ENCODE peak calls at places on chromosomes 5 and 9, in six cellular contexts. N is IMR-90, U is mesenchymal stem cell, J is H1, R is trophoblast cell, L is neuronal stem cell. D is an unnamed sample.

GRCh38 chr5:103942587-103943186 is 380.1 kb upstream of the NUDT12 start:
- DNase-seq in N (no peak), R (no peak), J (no peak), L (no peak), U (no peak), D (no peak)

GRCh38 chr5:30596495-30597064 is 596.9 kb upstream of the CDH6 start:
- DNase-seq in L (no peak), J (no peak), U (no peak), R (no peak), N (no peak), D (peak)

GRCh38 chr9:3980771-3981170 is 319.1 kb downstream of the GLIS3 start:
- DNase-seq in J (no peak), N (peak), R (no peak), U (peak), L (peak), D (no peak)

GRCh38 chr5:172311026-172311425 is 27.5 kb upstream of the UBTD2 start:
- DNase-seq in L (no peak), R (no peak), N (no peak), J (no peak), U (no peak), D (no peak)

GRCh38 chr9:109117856-109118801 is 1.6 kb downstream of the TMEM245 start:
- DNase-seq in J (no peak), U (peak), N (peak), R (peak), L (no peak), D (no peak)

GRCh38 chr9:36029765-36030528 is 6.8 kb upstream of the RECK start:
- DNase-seq in R (peak), J (no peak), U (peak), N (peak), L (no peak), D (no peak)

GRCh38 chr9:124291801-124292396 is 34.1 kb downstream of the NEK6 start:
- DNase-seq in J (no peak), L (no peak), U (peak), R (no peak), N (no peak), D (no peak)

GRCh38 chr5:34900660-34901059 is 14.6 kb downstream of the RAD1 start:
- DNase-seq in R (no peak), L (no peak), U (no peak), N (no peak), J (no peak), D (no peak)

GRCh38 chr9:87336914-87337333 is 160.7 kb upstream of the DAPK1 start:
- DNase-seq in N (peak), U (peak), J (no peak), R (peak), L (peak), D (peak)

GRCh38 chr5:132365213-132365612 is 4.3 kb upstream of the SLC22A5 start:
- DNase-seq in J (no peak), N (peak), R (peak), L (no peak), U (peak), D (peak)

GRCh38 chr5:145062280-145062679 is 772.9 kb downstream of the PRELID2 start:
- DNase-seq in J (no peak), R (peak), U (peak), N (peak), L (no peak), D (no peak)

GRCh38 chr5:93891491-93892480 is 150.4 kb upstream of the POU5F2 start:
- DNase-seq in N (no peak), J (no peak), U (no peak), R (no peak), L (peak), D (no peak)

GRCh38 chr5:176985516-176985915 is 21.1 kb downstream of the UIMC1 start:
- DNase-seq in R (no peak), L (no peak), U (no peak), N (no peak), J (no peak), D (no peak)

GRCh38 chr9:131358438-131359029 is 35.4 kb upstream of the PRRC2B start:
- DNase-seq in J (no peak), R (no peak), N (no peak), U (no peak), L (no peak), D (no peak)

GRCh38 chr9:132998861-132999635 is 20.6 kb downstream of the GFI1B start:
- DNase-seq in N (no peak), U (no peak), R (no peak), J (no peak), L (no peak), D (no peak)

GRCh38 chr5:143177263-143177994 is 226.1 kb downstream of the NR3C1 start:
- DNase-seq in N (peak), L (no peak), J (no peak), U (no peak), R (no peak), D (no peak)

GRCh38 chr9:113425072-113425471 is 14.5 kb downstream of the C9orf43 start:
- DNase-seq in N (no peak), L (no peak), J (no peak), R (no peak), U (no peak), D (peak)

GRCh38 chr9:137240321-137240840 is 706 bp upstream of the TUBB4B start:
- DNase-seq in U (peak), R (peak), L (no peak), J (no peak), N (peak), D (no peak)

GRCh38 chr5:54738118-54738972 is 220.8 kb downstream of the SNX18 start:
- DNase-seq in R (no peak), J (no peak), L (no peak), N (peak), U (peak), D (no peak)

GRCh38 chr5:170619869-170620268 is 116.0 kb downstream of the KCNIP1 start:
- DNase-seq in R (no peak), U (no peak), N (no peak), L (no peak), J (no peak), D (no peak)

GRCh38 chr5:159051431-159052281 is 48.1 kb downstream of the EBF1 start:
- DNase-seq in N (no peak), J (peak), R (no peak), U (peak), L (no peak), D (peak)

GRCh38 chr5:95241635-95242034 is 43.3 kb downstream of the MCTP1 start:
- DNase-seq in N (no peak), U (no peak), J (no peak), R (no peak), L (no peak), D (no peak)

GRCh38 chr9:38284768-38285080 is 107.8 kb upstream of the ALDH1B1 start:
- DNase-seq in L (peak), R (no peak), J (peak), U (no peak), N (no peak), D (no peak)

GRCh38 chr9:77020438-77021264 is 1.2 kb downstream of the FOXB2 start:
- DNase-seq in L (peak), N (no peak), R (no peak), U (no peak), J (peak), D (peak)

GRCh38 chr5:29148581-29148980 is 2044.9 kb upstream of the CDH6 start:
- DNase-seq in J (no peak), U (no peak), N (no peak), L (no peak), R (no peak), D (peak)

GRCh38 chr5:115532517-115532916 is 12.1 kb downstream of the FEM1C start:
- DNase-seq in L (no peak), R (peak), N (peak), U (peak), J (no peak), D (no peak)

GRCh38 chr5:62307364-62307689 is 1.3 kb downstream of the KIF2A start:
- DNase-seq in U (no peak), R (no peak), L (no peak), N (no peak), J (no peak), D (no peak)

GRCh38 chr5:62305715-62306493 is at the start of gene KIF2A:
- DNase-seq in L (peak), J (peak), R (peak), N (peak), U (peak), D (peak)

GRCh38 chr5:62305358-62305714 is 670 bp upstream of the KIF2A start:
- DNase-seq in J (no peak), L (no peak), U (no peak), R (peak), N (no peak), D (no peak)

GRCh38 chr5:62308439-62308838 is 2.4 kb downstream of the KIF2A start:
- DNase-seq in N (no peak), U (no peak), R (no peak), J (no peak), L (no peak), D (no peak)

GRCh38 chr5:62306494-62307363 is 723 bp downstream of the KIF2A start:
- DNase-seq in R (peak), N (peak), J (no peak), L (no peak), U (peak), D (peak)
- H3K18ac ChIP-seq in R (peak), N (no peak), J (peak), L (peak), U (peak), D (peak)

GRCh38 chr5:72295539-72295938 is 24.5 kb downstream of the MRPS27 start:
- DNase-seq in N (no peak), U (no peak), L (no peak), R (no peak), J (no peak), D (no peak)

GRCh38 chr5:72291601-72292000 is 28.4 kb downstream of the MRPS27 start:
- DNase-seq in R (no peak), L (no peak), U (no peak), J (no peak), N (no peak), D (no peak)

GRCh38 chr5:72292411-72292810 is 27.6 kb downstream of the MRPS27 start:
- DNase-seq in N (no peak), R (peak), U (no peak), J (no peak), L (no peak), D (no peak)

GRCh38 chr5:72294473-72294872 is 25.6 kb downstream of the MRPS27 start:
- DNase-seq in L (no peak), N (no peak), J (no peak), R (no peak), U (no peak), D (no peak)

GRCh38 chr5:72293495-72294055 is 26.5 kb downstream of the MRPS27 start:
- DNase-seq in N (no peak), L (no peak), J (no peak), U (no peak), R (no peak), D (no peak)
- H3K4me3 ChIP-seq in N (no peak), L (no peak), J (no peak), U (no peak), R (no peak), D (no peak)

GRCh38 chr5:116576043-116576713 is 1.6 kb upstream of the SEMA6A start:
- DNase-seq in R (peak), L (peak), U (peak), N (peak), J (peak), D (peak)

GRCh38 chr5:116573279-116573616 is 1.4 kb downstream of the SEMA6A start:
- DNase-seq in L (peak), N (no peak), R (peak), U (peak), J (peak), D (peak)

GRCh38 chr5:116575635-116576042 is 1.0 kb upstream of the SEMA6A start:
- DNase-seq in U (no peak), R (no peak), L (peak), J (peak), N (no peak), D (no peak)

GRCh38 chr5:116573617-116574431 is 799 bp downstream of the SEMA6A start:
- DNase-seq in L (peak), U (peak), J (no peak), N (no peak), R (peak), D (peak)

GRCh38 chr5:116574682-116575634 is at the start of gene SEMA6A:
- DNase-seq in J (peak), N (peak), R (peak), U (peak), L (peak), D (peak)
- H3K18ac ChIP-seq in J (peak), N (no peak), R (peak), U (peak), L (peak), D (peak)

GRCh38 chr5:73266309-73266708 is 93.3 kb downstream of the TMEM174 start:
- DNase-seq in N (no peak), U (no peak), R (no peak), J (no peak), L (no peak), D (no peak)
- H3K4me3 ChIP-seq in N (no peak), U (no peak), R (no peak), J (no peak), L (no peak), D (no peak)